ENCODE peak calls at places on chromosomes 16 and 17, in six cellular contexts. Y is mesothelial cell of epicardium, J is stomach, I is foreskin fibroblast, S is AG09309, P is lower leg skin. B is an unnamed sample.

GRCh38 chr17:80850817-80851216 is 140.8 kb upstream of the CHMP6 start:
- DNase-seq in Y (no peak), J (no peak), I (peak), S (no peak), P (no peak), B (no peak)

GRCh38 chr17:50062323-50063243 is 6.7 kb downstream of the ITGA3 start:
- DNase-seq in Y (no peak), J (peak), I (peak), S (peak), P (peak), B (peak)

GRCh38 chr17:78924481-78925151 is 571 bp downstream of the TIMP2 start:
- DNase-seq in Y (peak), J (no peak), I (no peak), S (no peak), P (no peak), B (no peak)

GRCh38 chr17:38455288-38455915 is 27.1 kb downstream of the ARHGAP23 start:
- DNase-seq in Y (no peak), J (no peak), I (no peak), S (no peak), P (no peak), B (no peak)

GRCh38 chr17:45430738-45431530 is 1.7 kb downstream of the ARHGAP27 start:
- DNase-seq in Y (peak), J (peak), I (no peak), S (no peak), P (no peak), B (peak)

GRCh38 chr17:78884148-78884870 is 18.7 kb downstream of the CEP295NL start:
- DNase-seq in Y (no peak), J (no peak), I (peak), S (no peak), P (no peak), B (peak)

GRCh38 chr16:73171380-73171779 is 123.5 kb upstream of the ZFHX3 start:
- DNase-seq in Y (no peak), J (no peak), I (no peak), S (no peak), P (no peak), B (no peak)

GRCh38 chr17:36934759-36935630 is 2.3 kb upstream of the LHX1 start:
- DNase-seq in Y (no peak), J (no peak), I (no peak), S (no peak), P (peak), B (peak)

GRCh38 chr16:5034167-5034523 is 410 bp upstream of the NAGPA start:
- DNase-seq in Y (no peak), J (no peak), I (no peak), S (no peak), P (no peak), B (no peak)

GRCh38 chr16:76441391-76441790 is 164.2 kb downstream of the CNTNAP4 start:
- DNase-seq in Y (no peak), J (no peak), I (no peak), S (no peak), P (no peak), B (no peak)

GRCh38 chr17:77436058-77436442 is 295.3 kb downstream of the SEC14L1 start:
- DNase-seq in Y (no peak), J (no peak), I (no peak), S (no peak), P (no peak), B (no peak)

GRCh38 chr16:20904507-20905079 is 4.0 kb downstream of the LYRM1 start:
- DNase-seq in Y (no peak), J (peak), I (peak), S (peak), P (no peak), B (no peak)

GRCh38 chr17:76000016-76000754 is 470 bp upstream of the CDK3 start:
- DNase-seq in Y (peak), J (peak), I (no peak), S (no peak), P (no peak), B (peak)

GRCh38 chr16:70702624-70703023 is 16.8 kb upstream of the MTSS2 start:
- DNase-seq in Y (no peak), J (no peak), I (no peak), S (no peak), P (no peak), B (no peak)

GRCh38 chr17:39057807-39058206 is 90.6 kb upstream of the FBXO47 start:
- DNase-seq in Y (no peak), J (no peak), I (no peak), S (no peak), P (peak), B (no peak)

GRCh38 chr16:57113042-57113453 is 20.7 kb downstream of the CPNE2 start:
- DNase-seq in Y (no peak), J (no peak), I (no peak), S (no peak), P (no peak), B (no peak)

GRCh38 chr17:16100737-16101400 is 101.2 kb downstream of the TTC19 start:
- DNase-seq in Y (no peak), J (peak), I (no peak), S (no peak), P (no peak), B (no peak)

GRCh38 chr16:28292731-28293588 is 635 bp downstream of the SBK1 start:
- DNase-seq in Y (peak), J (no peak), I (no peak), S (no peak), P (no peak), B (peak)

GRCh38 chr17:28810437-28810836 is 32.2 kb downstream of the FAM222B start:
- DNase-seq in Y (no peak), J (no peak), I (no peak), S (no peak), P (no peak), B (no peak)

GRCh38 chr17:57679356-57679755 is 65.7 kb downstream of the CCDC182 start:
- DNase-seq in Y (peak), J (no peak), I (no peak), S (no peak), P (peak), B (no peak)

GRCh38 chr16:19283637-19284036 is 1.9 kb upstream of the CLEC19A start:
- DNase-seq in Y (no peak), J (no peak), I (no peak), S (no peak), P (no peak), B (no peak)

GRCh38 chr17:78901806-78902205 is 1.2 kb downstream of the CEP295NL start:
- DNase-seq in Y (no peak), J (no peak), I (no peak), S (no peak), P (no peak), B (no peak)

GRCh38 chr17:956905-957304 is 22.7 kb downstream of the NXN start:
- DNase-seq in Y (no peak), J (no peak), I (no peak), S (no peak), P (no peak), B (no peak)

GRCh38 chr16:55703003-55704001 is 47.5 kb downstream of the SLC6A2 start:
- DNase-seq in Y (no peak), J (no peak), I (peak), S (peak), P (peak), B (no peak)

GRCh38 chr17:3827124-3827773 is 18.8 kb downstream of the NCBP3 start:
- DNase-seq in Y (peak), J (peak), I (peak), S (peak), P (no peak), B (no peak)

GRCh38 chr16:85425061-85425662 is 188.0 kb upstream of the GSE1 start:
- DNase-seq in Y (peak), J (no peak), I (no peak), S (no peak), P (peak), B (peak)

GRCh38 chr16:58511933-58512815 is 3.1 kb upstream of the SETD6 start:
- DNase-seq in Y (peak), J (peak), I (peak), S (no peak), P (peak), B (peak)

GRCh38 chr17:28328325-28328724 is 6.9 kb downstream of the IFT20 start:
- DNase-seq in Y (no peak), J (peak), I (no peak), S (no peak), P (peak), B (no peak)

GRCh38 chr17:8887834-8888703 is 20.6 kb upstream of the PIK3R6 start:
- DNase-seq in Y (peak), J (no peak), I (peak), S (no peak), P (no peak), B (no peak)

GRCh38 chr17:16534236-16534635 is 34.8 kb downstream of the ZNF287 start:
- DNase-seq in Y (no peak), J (no peak), I (no peak), S (peak), P (peak), B (no peak)

GRCh38 chr17:29726721-29727252 is 104.1 kb upstream of the CORO6 start:
- DNase-seq in Y (no peak), J (no peak), I (no peak), S (no peak), P (no peak), B (no peak)

DNA sequence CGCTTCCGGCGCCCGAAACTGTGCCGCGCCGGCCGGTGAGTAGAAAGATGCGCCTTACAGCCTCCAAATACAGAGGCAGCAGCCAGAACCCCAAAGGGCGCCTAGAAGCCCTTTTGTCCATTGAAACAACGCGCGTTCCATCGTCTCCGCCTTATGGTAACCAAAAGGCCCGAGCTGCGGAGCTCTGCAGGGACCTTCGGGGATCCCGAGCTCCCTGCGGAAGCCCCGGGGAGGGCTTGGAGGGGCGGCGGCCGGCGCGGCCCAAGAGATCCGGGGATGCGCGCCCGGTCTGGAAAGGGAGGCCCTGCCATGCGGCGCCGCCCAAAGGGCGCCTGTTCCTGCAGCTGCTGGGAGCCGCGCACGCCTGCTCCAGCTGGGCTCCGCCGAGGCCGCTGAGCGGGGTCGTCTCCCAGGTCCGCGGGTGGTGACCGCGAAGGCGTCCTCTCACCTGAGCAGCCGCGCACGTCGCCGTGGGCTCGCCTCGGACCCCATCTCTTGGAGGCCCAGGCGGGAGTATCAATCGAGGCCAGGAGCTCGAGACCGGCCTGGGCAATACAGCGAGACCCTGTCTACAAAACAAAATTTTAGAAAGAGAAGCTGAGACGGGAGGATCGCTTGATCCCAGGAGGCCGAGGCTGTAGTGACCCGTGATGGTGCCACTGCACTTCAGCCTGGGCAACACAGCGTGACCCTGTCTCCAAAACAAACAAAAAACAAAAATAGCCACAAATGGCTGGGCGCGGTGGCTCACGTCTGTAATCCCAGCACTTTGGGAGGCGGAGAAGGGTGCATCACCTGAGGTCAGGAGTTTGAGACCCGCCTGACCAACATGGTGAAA is 805 bp upstream of the FBXO31 start:
- DNase-seq in Y (no peak), J (peak), I (peak), S (no peak), P (no peak), B (peak)
- TF ChIP-seq CTCF in Y (no peak), J (no peak), I (no peak), S (no peak), P (no peak), B (no peak)

DNA sequence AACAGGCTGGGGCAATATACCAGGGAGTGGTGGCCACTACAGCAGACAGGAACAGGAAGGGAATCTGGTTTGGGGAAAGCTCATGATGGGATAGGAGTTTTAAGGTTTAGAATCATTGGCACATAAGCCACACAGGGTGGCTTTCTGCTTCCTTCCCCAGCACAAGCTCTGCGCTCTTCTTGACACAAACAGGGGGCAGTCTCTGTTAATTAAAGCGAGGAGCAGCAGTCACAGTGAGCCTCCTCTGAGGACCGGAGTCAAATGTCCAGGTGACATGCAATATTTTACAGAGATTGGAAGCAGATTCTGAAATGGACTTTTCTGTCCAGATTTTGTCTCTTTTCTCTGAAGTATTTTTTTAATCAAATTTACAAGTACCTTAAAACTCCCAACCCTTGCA is 2.8 kb upstream of the SHISA9 start:
- DNase-seq in Y (no peak), J (no peak), I (no peak), S (no peak), P (no peak), B (no peak)
- TF ChIP-seq CTCF in Y (no peak), J (no peak), I (no peak), S (no peak), P (no peak), B (no peak)

GRCh38 chr17:63116228-63116627 is 150.2 kb downstream of the TANC2 start:
- DNase-seq in Y (no peak), J (no peak), I (no peak), S (no peak), P (no peak), B (no peak)

GRCh38 chr17:63116967-63117366 is 150.9 kb downstream of the TANC2 start:
- DNase-seq in Y (peak), J (no peak), I (no peak), S (no peak), P (no peak), B (peak)

GRCh38 chr17:63117431-63117830 is 151.4 kb downstream of the TANC2 start:
- DNase-seq in Y (no peak), J (no peak), I (no peak), S (no peak), P (no peak), B (no peak)

GRCh38 chr17:63113167-63113566 is 147.1 kb downstream of the TANC2 start:
- DNase-seq in Y (no peak), J (no peak), I (no peak), S (no peak), P (no peak), B (no peak)
- TF ChIP-seq CTCF in Y (no peak), J (no peak), I (no peak), S (no peak), P (no peak), B (no peak)

GRCh38 chr17:6671431-6671830 is 19.9 kb downstream of the C17orf100 start:
- DNase-seq in Y (no peak), J (no peak), I (no peak), S (no peak), P (no peak), B (no peak)

GRCh38 chr17:6668727-6669425 is 17.3 kb downstream of the C17orf100 start:
- DNase-seq in Y (no peak), J (no peak), I (no peak), S (no peak), P (peak), B (no peak)

GRCh38 chr17:6670571-6670970 is 19.0 kb downstream of the C17orf100 start:
- DNase-seq in Y (no peak), J (no peak), I (no peak), S (no peak), P (no peak), B (no peak)

GRCh38 chr17:6669479-6670212 is 18.1 kb downstream of the C17orf100 start:
- DNase-seq in Y (no peak), J (no peak), I (no peak), S (no peak), P (peak), B (no peak)

DNA sequence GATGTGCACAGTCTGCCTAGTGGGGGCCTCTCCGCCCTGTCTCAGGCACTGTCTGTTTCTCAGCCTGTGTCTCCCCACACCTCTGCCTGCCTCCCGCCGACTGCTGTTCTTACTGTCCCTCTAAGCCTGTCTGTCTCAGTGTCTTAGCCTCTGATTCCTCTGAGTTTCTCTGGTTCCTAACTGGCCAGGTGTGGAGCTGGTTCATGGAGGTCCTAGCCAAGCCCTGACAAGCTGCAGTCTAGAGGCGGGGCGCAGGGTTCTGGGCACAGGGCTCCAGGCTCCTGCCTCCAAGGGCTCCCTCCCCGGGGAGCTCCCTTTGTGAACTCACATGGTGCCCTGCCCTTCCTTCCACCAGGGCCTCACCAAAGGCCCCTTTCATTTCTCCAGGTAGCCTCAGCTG is 19.4 kb downstream of the C17orf100 start:
- DNase-seq in Y (no peak), J (no peak), I (no peak), S (no peak), P (no peak), B (no peak)
- TF ChIP-seq CTCF in Y (no peak), J (no peak), I (no peak), S (no peak), P (no peak), B (no peak)

GRCh38 chr16:17417740-17418139 is 53.0 kb downstream of the XYLT1 start:
- DNase-seq in Y (no peak), J (no peak), I (no peak), S (no peak), P (no peak), B (no peak)

GRCh38 chr16:17414916-17415315 is 55.8 kb downstream of the XYLT1 start:
- DNase-seq in Y (no peak), J (no peak), I (no peak), S (no peak), P (no peak), B (no peak)

GRCh38 chr16:17414421-17414820 is 56.3 kb downstream of the XYLT1 start:
- DNase-seq in Y (no peak), J (no peak), I (no peak), S (no peak), P (no peak), B (no peak)

GRCh38 chr16:17419266-17419665 is 51.5 kb downstream of the XYLT1 start:
- DNase-seq in Y (no peak), J (no peak), I (no peak), S (no peak), P (no peak), B (no peak)

DNA sequence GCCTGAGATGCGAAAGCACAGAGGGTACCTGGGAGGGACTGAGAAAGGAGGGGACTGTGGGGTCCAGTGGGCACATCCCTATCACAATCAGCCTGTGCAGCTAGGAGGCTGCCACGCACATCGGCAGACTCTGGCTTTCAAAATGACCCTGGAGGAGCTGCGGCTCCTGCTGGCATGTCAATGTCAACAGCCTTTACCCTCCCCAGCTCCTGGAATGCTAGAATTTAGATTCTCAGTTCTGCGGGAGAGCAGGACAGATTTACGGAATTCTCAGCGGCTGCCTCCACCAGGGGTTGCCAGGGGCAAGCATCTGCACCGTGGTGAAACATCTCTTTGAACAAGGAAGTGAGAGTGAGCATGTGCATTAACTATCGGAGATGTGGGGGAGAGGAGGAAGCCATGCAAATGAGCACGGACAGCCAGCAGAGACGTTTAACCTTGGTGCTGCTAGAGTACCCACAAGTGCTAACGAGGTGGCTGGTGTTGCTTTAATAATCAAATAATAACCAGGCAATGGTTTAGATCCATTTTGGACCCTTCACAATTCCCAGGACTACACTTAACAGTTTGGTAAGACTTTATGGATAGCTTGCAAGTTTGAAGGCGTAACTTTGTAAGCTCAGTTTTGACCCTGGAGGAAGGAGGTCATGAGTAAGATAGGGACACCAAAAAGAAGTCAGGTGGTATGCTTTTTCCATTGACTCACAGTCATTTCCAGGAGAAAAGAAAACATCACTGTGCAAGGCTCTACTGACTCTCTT is 54.1 kb downstream of the XYLT1 start:
- DNase-seq in Y (no peak), J (no peak), I (peak), S (no peak), P (no peak), B (peak)
- TF ChIP-seq CTCF in Y (no peak), J (no peak), I (no peak), S (peak), P (no peak), B (no peak)

GRCh38 chr17:42323268-42323773 is 35.0 kb downstream of the STAT5A start:
- DNase-seq in Y (no peak), J (no peak), I (no peak), S (no peak), P (no peak), B (no peak)

GRCh38 chr17:42322382-42323267 is 34.3 kb downstream of the STAT5A start:
- DNase-seq in Y (peak), J (peak), I (peak), S (peak), P (peak), B (peak)

GRCh38 chr17:42321555-42321954 is 33.3 kb downstream of the STAT5A start:
- DNase-seq in Y (no peak), J (no peak), I (no peak), S (no peak), P (no peak), B (no peak)

GRCh38 chr17:42329025-42329976 is 41.0 kb downstream of the STAT5A start:
- DNase-seq in Y (no peak), J (no peak), I (peak), S (no peak), P (no peak), B (no peak)

GRCh38 chr17:42325026-42325425 is 36.7 kb downstream of the STAT5A start:
- DNase-seq in Y (no peak), J (no peak), I (peak), S (peak), P (no peak), B (no peak)
- TF ChIP-seq CTCF in Y (no peak), J (no peak), I (no peak), S (no peak), P (no peak), B (no peak)

GRCh38 chr17:67993998-67994361 is 2.3 kb downstream of the C17orf58 start:
- DNase-seq in Y (no peak), J (no peak), I (no peak), S (no peak), P (no peak), B (no peak)

GRCh38 chr17:67992541-67993152 is 3.6 kb downstream of the C17orf58 start:
- DNase-seq in Y (no peak), J (no peak), I (no peak), S (no peak), P (no peak), B (peak)

GRCh38 chr17:67994827-67995567 is 1.3 kb downstream of the C17orf58 start:
- DNase-seq in Y (no peak), J (peak), I (peak), S (no peak), P (no peak), B (no peak)

GRCh38 chr17:67995568-67996191 is 589 bp downstream of the C17orf58 start:
- DNase-seq in Y (peak), J (peak), I (no peak), S (no peak), P (peak), B (peak)

GRCh38 chr17:67993153-67993997 is 2.9 kb downstream of the C17orf58 start:
- DNase-seq in Y (peak), J (peak), I (peak), S (no peak), P (peak), B (peak)
- TF ChIP-seq CTCF in Y (no peak), J (no peak), I (no peak), S (peak), P (no peak), B (no peak)

B was measured in pancreas.